ENCODE peak calls at places on chromosomes 3 and 15, in eight cellular contexts. A is esophagus squamous epithelium, T is uterus, G is HCT116, C is heart left ventricle, U is spleen, F is lower leg skin, W is suprapubic skin. I is an unnamed sample.

GRCh38 chr3:76361010-76361409 is 575.7 kb upstream of the ZNF717 start:
- DNase-seq in A (no peak), T (no peak), G (no peak), C (no peak), U (no peak), F (no peak), W (no peak), I (no peak)

GRCh38 chr3:39712413-39713048 is 96.9 kb upstream of the MYRIP start:
- DNase-seq in A (no peak), T (no peak), G (no peak), C (no peak), U (no peak), F (no peak), W (no peak), I (no peak)

GRCh38 chr3:129985113-129985512 is 10.6 kb downstream of the TRH start:
- DNase-seq in A (no peak), T (no peak), G (no peak), C (peak), U (no peak), F (no peak), W (no peak), I (no peak)

GRCh38 chr15:25181290-25182097 is 226.7 kb downstream of the SNRPN start:
- DNase-seq in A (no peak), T (peak), G (no peak), C (no peak), U (peak), F (peak), W (peak), I (no peak)

GRCh38 chr3:71809321-71809720 is 24.4 kb upstream of the PROK2 start:
- DNase-seq in A (no peak), T (no peak), G (no peak), C (no peak), U (no peak), F (no peak), W (no peak), I (no peak)

GRCh38 chr15:36907295-36907694 is 193.1 kb downstream of the MEIS2 start:
- DNase-seq in A (no peak), T (no peak), G (no peak), C (no peak), U (no peak), F (no peak), W (no peak), I (no peak)

GRCh38 chr3:127417709-127418559 is 130.1 kb upstream of the PRR20G start:
- DNase-seq in A (no peak), T (no peak), G (no peak), C (no peak), U (peak), F (peak), W (peak), I (no peak)

GRCh38 chr3:182241777-182242556 is 530.2 kb downstream of the SOX2 start:
- DNase-seq in A (no peak), T (peak), G (no peak), C (peak), U (no peak), F (no peak), W (no peak), I (no peak)

GRCh38 chr3:147359177-147360062 is 46.9 kb downstream of the ZIC4 start:
- DNase-seq in A (no peak), T (no peak), G (no peak), C (no peak), U (no peak), F (no peak), W (no peak), I (no peak)

GRCh38 chr3:30630238-30631030 is 24.0 kb downstream of the TGFBR2 start:
- DNase-seq in A (no peak), T (no peak), G (no peak), C (no peak), U (no peak), F (no peak), W (no peak), I (no peak)

GRCh38 chr3:186665484-186666188 is at the start of gene HRG:
- DNase-seq in A (no peak), T (no peak), G (no peak), C (no peak), U (no peak), F (no peak), W (no peak), I (no peak)

GRCh38 chr3:5304789-5305680 is 117.5 kb downstream of the EDEM1 start:
- DNase-seq in A (no peak), T (no peak), G (peak), C (no peak), U (no peak), F (no peak), W (no peak), I (peak)

GRCh38 chr3:186057594-186057993 is 51.3 kb downstream of the ETV5 start:
- DNase-seq in A (no peak), T (no peak), G (no peak), C (no peak), U (no peak), F (no peak), W (no peak), I (peak)

GRCh38 chr15:56815247-56815646 is 81.9 kb upstream of the ZNF280D start:
- DNase-seq in A (no peak), T (no peak), G (peak), C (peak), U (no peak), F (no peak), W (no peak), I (no peak)

GRCh38 chr3:44240061-44240460 is 1.6 kb upstream of the TOPAZ1 start:
- DNase-seq in A (no peak), T (no peak), G (no peak), C (no peak), U (no peak), F (no peak), W (no peak), I (no peak)

GRCh38 chr15:62209821-62210220 is 44.7 kb upstream of the C2CD4B start:
- DNase-seq in A (no peak), T (no peak), G (no peak), C (no peak), U (no peak), F (no peak), W (no peak), I (no peak)

GRCh38 chr3:25663324-25664065 is 1.2 kb downstream of the TOP2B start:
- DNase-seq in A (no peak), T (no peak), G (peak), C (no peak), U (no peak), F (no peak), W (no peak), I (no peak)

GRCh38 chr3:70097084-70097483 is 97.6 kb downstream of the SAMMSON start:
- DNase-seq in A (no peak), T (no peak), G (no peak), C (no peak), U (no peak), F (no peak), W (no peak), I (no peak)

GRCh38 chr3:130760922-130761321 is 14.3 kb upstream of the PIK3R4 start:
- DNase-seq in A (no peak), T (no peak), G (no peak), C (no peak), U (no peak), F (no peak), W (no peak), I (no peak)

GRCh38 chr3:119808843-119809242 is 26.9 kb downstream of the NR1I2 start:
- DNase-seq in A (no peak), T (no peak), G (no peak), C (no peak), U (no peak), F (peak), W (no peak), I (no peak)

GRCh38 chr3:179967622-179968021 is 69.1 kb downstream of the PEX5L start:
- DNase-seq in A (no peak), T (no peak), G (no peak), C (no peak), U (no peak), F (no peak), W (no peak), I (no peak)

GRCh38 chr3:197466586-197467399 is 89.0 kb downstream of the BDH1 start:
- DNase-seq in A (no peak), T (no peak), G (no peak), C (no peak), U (peak), F (no peak), W (no peak), I (peak)

GRCh38 chr3:112817782-112818181 is 28.9 kb downstream of the CD200R1L start:
- DNase-seq in A (no peak), T (no peak), G (no peak), C (no peak), U (no peak), F (no peak), W (no peak), I (no peak)

GRCh38 chr3:112815981-112816380 is 30.7 kb downstream of the CD200R1L start:
- DNase-seq in A (no peak), T (no peak), G (no peak), C (no peak), U (no peak), F (no peak), W (no peak), I (no peak)

GRCh38 chr3:112814256-112814655 is 32.4 kb downstream of the CD200R1L start:
- DNase-seq in A (no peak), T (no peak), G (peak), C (no peak), U (no peak), F (no peak), W (no peak), I (peak)

GRCh38 chr3:112818289-112818688 is 28.4 kb downstream of the CD200R1L start:
- DNase-seq in A (no peak), T (no peak), G (no peak), C (no peak), U (no peak), F (no peak), W (no peak), I (no peak)

GRCh38 chr3:112817271-112817670 is 29.4 kb downstream of the CD200R1L start:
- DNase-seq in A (no peak), T (no peak), G (no peak), C (no peak), U (no peak), F (no peak), W (no peak), I (no peak)
- TF ChIP-seq POLR2A in A (no peak), T (no peak), G (no peak), C (no peak), U (no peak), F (no peak), W (no peak), I (no peak)

DNA sequence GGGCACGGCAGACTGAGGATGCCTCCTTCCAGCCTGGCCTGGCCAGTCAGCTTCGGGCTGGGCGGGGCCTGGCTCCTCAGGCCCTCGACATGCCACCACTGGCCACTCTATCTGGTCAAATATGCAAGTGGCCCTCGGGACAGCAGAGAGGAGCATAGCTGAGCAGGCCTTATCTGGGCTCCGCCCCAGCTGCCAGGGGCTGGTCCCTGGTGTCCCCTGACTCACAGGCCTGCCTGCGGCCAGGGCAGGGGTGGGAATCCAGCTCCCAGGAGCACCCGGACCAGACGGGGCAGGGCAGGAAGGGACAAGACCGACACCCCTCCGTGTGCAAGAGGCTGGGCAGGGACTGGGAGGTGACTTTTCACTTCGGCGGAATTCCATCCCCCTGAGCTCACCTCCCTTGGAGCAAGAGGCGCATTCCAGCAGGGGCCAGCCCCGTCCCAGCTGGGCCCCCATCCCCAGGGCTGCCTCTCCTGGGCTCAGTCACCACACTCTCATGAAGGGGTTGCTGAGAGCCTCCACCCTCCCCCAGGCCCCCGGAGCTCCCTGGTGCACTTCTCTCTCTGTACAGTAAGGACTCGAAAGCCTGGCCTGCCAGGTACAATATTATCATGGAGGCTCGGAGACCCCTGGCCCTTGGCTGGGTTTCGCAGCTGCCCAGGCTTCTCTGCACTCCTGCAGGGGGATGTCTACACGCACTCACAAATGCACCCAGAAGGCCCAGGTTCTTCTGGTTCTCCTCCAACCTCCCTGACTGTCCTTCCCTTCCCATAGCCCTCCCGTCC is 29.5 kb downstream of the WNT7A start:
- DNase-seq in A (no peak), T (no peak), G (peak), C (no peak), U (peak), F (no peak), W (no peak), I (peak)
- TF ChIP-seq POLR2A in A (no peak), T (no peak), G (no peak), C (no peak), U (no peak), F (no peak), W (no peak), I (no peak)

GRCh38 chr3:42666022-42666421 is 12.5 kb downstream of the ZBTB47 start:
- DNase-seq in A (no peak), T (no peak), G (no peak), C (no peak), U (peak), F (peak), W (no peak), I (no peak)
- TF ChIP-seq POLR2A in A (no peak), T (no peak), G (no peak), C (no peak), U (no peak), F (no peak), W (no peak), I (no peak)

GRCh38 chr3:50267280-50267913 is 1.6 kb upstream of the SEMA3B start:
- DNase-seq in A (no peak), T (peak), G (no peak), C (peak), U (no peak), F (no peak), W (no peak), I (no peak)
- TF ChIP-seq POLR2A in A (peak), T (peak), G (no peak), C (no peak), U (no peak), F (no peak), W (no peak), I (peak)

DNA sequence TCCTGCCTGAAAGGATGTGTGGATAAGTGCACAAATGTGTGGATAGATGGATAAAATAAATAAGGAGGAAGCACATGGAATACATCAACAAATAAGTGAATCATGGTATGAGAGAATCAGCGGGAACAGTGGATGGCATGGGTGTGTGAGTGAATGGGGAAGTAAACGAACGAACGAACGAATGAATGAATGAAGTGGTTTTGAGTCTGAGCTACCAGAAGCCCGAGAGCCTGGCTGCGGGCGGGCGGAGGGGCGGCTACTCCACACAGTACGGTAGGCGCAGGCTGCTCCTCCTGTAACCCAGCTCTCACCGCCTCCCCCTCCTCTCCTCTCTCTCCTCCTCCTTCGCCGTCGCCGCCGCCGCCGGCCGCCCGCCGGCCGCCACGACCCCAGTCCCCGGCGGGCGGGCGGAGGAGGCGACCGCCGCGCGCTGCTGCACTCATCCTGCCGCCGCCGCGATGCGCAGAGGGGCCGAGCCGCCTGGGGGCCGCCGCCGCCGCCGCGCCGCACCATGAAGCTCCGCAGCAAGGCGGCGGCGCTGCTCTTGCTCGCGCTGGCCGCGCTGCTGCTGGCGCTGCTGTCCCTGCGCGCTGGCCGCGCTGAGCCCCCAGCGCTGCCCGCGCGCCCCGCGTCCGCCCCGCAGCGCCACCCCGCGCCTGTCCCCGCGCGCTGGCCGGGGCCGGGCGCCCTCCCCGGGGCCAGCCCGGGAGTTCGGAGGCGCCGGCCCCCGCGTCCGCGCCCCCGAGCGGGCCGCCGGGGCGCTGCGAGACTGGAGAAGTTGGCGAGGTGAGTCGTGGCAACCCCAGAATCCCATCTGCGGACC is at the start of gene GXYLT2:
- DNase-seq in A (no peak), T (peak), G (no peak), C (peak), U (peak), F (peak), W (no peak), I (peak)
- TF ChIP-seq POLR2A in A (no peak), T (no peak), G (no peak), C (no peak), U (no peak), F (no peak), W (no peak), I (peak)

GRCh38 chr3:49022751-49023171 is 840 bp downstream of the NDUFAF3 start:
- DNase-seq in A (no peak), T (no peak), G (no peak), C (no peak), U (no peak), F (peak), W (no peak), I (no peak)
- TF ChIP-seq POLR2A in A (no peak), T (no peak), G (no peak), C (no peak), U (no peak), F (no peak), W (no peak), I (no peak)

GRCh38 chr3:58059349-58060321 is 51.4 kb downstream of the FLNB start:
- DNase-seq in A (no peak), T (peak), G (no peak), C (peak), U (no peak), F (no peak), W (no peak), I (no peak)
- TF ChIP-seq POLR2A in A (no peak), T (no peak), G (no peak), C (no peak), U (no peak), F (no peak), W (no peak), I (no peak)

GRCh38 chr3:50568947-50569749 is at the start of gene HEMK1:
- DNase-seq in A (peak), T (peak), G (peak), C (peak), U (peak), F (peak), W (peak), I (peak)

GRCh38 chr3:50567011-50567385 is 549 bp downstream of the C3orf18 start:
- DNase-seq in A (no peak), T (no peak), G (no peak), C (no peak), U (no peak), F (no peak), W (no peak), I (no peak)

GRCh38 chr3:50564321-50564720 is 3.2 kb downstream of the C3orf18 start:
- DNase-seq in A (no peak), T (no peak), G (no peak), C (no peak), U (no peak), F (no peak), W (no peak), I (no peak)

GRCh38 chr3:50570508-50571279 is 1.4 kb downstream of the HEMK1 start:
- DNase-seq in A (no peak), T (no peak), G (no peak), C (no peak), U (no peak), F (no peak), W (no peak), I (no peak)

GRCh38 chr3:50567386-50568182 is at the start of gene C3orf18:
- DNase-seq in A (peak), T (peak), G (peak), C (peak), U (peak), F (peak), W (peak), I (peak)
- TF ChIP-seq POLR2A in A (peak), T (peak), G (no peak), C (no peak), U (no peak), F (no peak), W (no peak), I (peak)

GRCh38 chr15:75109021-75109690 is 85.8 kb downstream of the PPCDC start:
- DNase-seq in A (no peak), T (no peak), G (no peak), C (no peak), U (no peak), F (no peak), W (no peak), I (no peak)

GRCh38 chr15:75109731-75110130 is 86.3 kb downstream of the PPCDC start:
- DNase-seq in A (no peak), T (no peak), G (no peak), C (no peak), U (no peak), F (no peak), W (no peak), I (no peak)

GRCh38 chr15:75107905-75108838 is 84.8 kb downstream of the PPCDC start:
- DNase-seq in A (no peak), T (no peak), G (peak), C (peak), U (peak), F (no peak), W (no peak), I (peak)

GRCh38 chr15:75104804-75105557 is 81.6 kb downstream of the PPCDC start:
- DNase-seq in A (no peak), T (no peak), G (peak), C (peak), U (no peak), F (no peak), W (no peak), I (peak)

GRCh38 chr15:75107509-75107904 is 84.1 kb downstream of the PPCDC start:
- DNase-seq in A (no peak), T (no peak), G (no peak), C (no peak), U (no peak), F (no peak), W (no peak), I (no peak)
- TF ChIP-seq POLR2A in A (no peak), T (no peak), G (no peak), C (no peak), U (no peak), F (no peak), W (no peak), I (no peak)

GRCh38 chr3:2711081-2711480 is 399.1 kb downstream of the IL5RA start:
- DNase-seq in A (no peak), T (no peak), G (no peak), C (no peak), U (no peak), F (no peak), W (no peak), I (no peak)

GRCh38 chr3:2706836-2707210 is 403.4 kb downstream of the IL5RA start:
- DNase-seq in A (no peak), T (no peak), G (no peak), C (no peak), U (no peak), F (no peak), W (no peak), I (no peak)

DNA sequence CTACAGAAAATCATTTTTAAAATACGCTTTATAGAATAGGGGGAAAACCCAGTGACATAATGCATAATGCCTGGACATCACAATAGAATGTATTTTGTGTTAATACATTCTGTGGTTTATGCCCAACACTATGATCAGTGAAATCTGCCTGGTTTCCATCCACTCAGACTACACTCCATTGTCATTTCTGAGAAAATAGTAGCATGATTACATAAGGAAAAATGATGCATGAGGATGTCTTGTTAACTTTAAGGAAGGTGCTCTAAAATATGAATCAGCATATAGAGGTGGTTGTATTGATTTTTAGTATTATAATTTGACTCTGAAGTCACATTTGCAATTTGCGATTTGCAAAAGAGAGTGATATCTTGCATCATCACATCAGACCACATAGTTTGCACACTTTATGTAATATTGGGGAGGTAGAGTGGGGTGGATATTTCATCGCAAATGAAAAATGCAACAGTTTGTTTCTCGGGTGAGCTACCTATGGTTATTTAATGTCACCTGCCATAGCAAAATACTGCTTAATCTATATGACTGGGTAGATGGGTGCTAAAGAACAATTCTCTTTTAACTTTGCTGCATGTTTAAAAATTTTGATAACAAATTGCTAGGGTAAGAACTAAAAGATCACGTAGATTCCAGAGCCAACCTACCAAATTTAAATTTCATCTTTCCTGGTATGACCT is 403.9 kb downstream of the IL5RA start:
- DNase-seq in A (no peak), T (no peak), G (no peak), C (no peak), U (no peak), F (no peak), W (no peak), I (no peak)
- TF ChIP-seq POLR2A in A (no peak), T (no peak), G (no peak), C (no peak), U (no peak), F (no peak), W (no peak), I (no peak)

I was measured in H54.